ENCODE peak calls at places on chromosomes 16 and 17, in six cellular contexts. W, N, A, C, T and F are unnamed samples.

GRCh38 chr17:14048169-14048568 is 21.1 kb upstream of the COX10 start:
- DNase-seq in A (no peak), W (no peak), N (peak; percentile 37), T (no peak), C (no peak), F (no peak)

GRCh38 chr17:32486091-32486700 is 597 bp upstream of the CDK5R1 start:
- DNase-seq in W (peak; percentile 33), N (peak; percentile 73), T (peak; percentile 65), C (peak; percentile 61), A (peak; percentile 81), F (peak; percentile 66)

GRCh38 chr17:58314706-58315015 is 13.9 kb downstream of the TSPOAP1 start:
- DNase-seq in N (no peak), A (no peak), T (no peak), W (no peak), C (no peak), F (no peak)

GRCh38 chr16:19700319-19700781 is 17.7 kb downstream of the KNOP1 start:
- DNase-seq in N (peak; percentile 77), W (no peak), A (peak; percentile 49), T (peak; percentile 64), C (peak; percentile 70), F (no peak)

GRCh38 chr16:57091990-57092785 is at the start of gene CPNE2:
- DNase-seq in N (peak; percentile 29), C (peak; percentile 34), W (no peak), A (peak; percentile 57), T (peak; percentile 30), F (peak; percentile 93)

GRCh38 chr17:4672726-4673125 is 31.2 kb downstream of the PELP1 start:
- DNase-seq in N (no peak), A (no peak), T (no peak), W (no peak), C (no peak), F (no peak)

GRCh38 chr16:79607587-79607986 is 7.0 kb upstream of the MAF start:
- DNase-seq in N (peak; percentile 2), C (peak; percentile 16), A (peak; percentile 53), W (no peak), T (peak; percentile 76), F (no peak)

GRCh38 chr17:82272495-82273326 is 789 bp downstream of the CSNK1D start:
- DNase-seq in W (no peak), T (no peak), N (no peak), C (no peak), A (no peak), F (peak; percentile 67)

GRCh38 chr17:79594271-79594670 is 16.6 kb downstream of the RBFOX3 start:
- DNase-seq in W (no peak), T (no peak), C (no peak), A (no peak), N (no peak), F (peak; percentile 51)

GRCh38 chr16:62190426-62190825 is 154.2 kb upstream of the CDH8 start:
- DNase-seq in N (peak; percentile 33), A (peak; percentile 0), W (no peak), C (no peak), T (no peak), F (no peak)

GRCh38 chr16:66289051-66289680 is 77.3 kb upstream of the CDH5 start:
- DNase-seq in W (no peak), N (no peak), A (no peak), T (no peak), C (no peak), F (no peak)

GRCh38 chr17:44086364-44087311 is 16.1 kb downstream of the G6PC3 start:
- DNase-seq in T (peak; percentile 85), C (peak; percentile 98), W (peak; percentile 39), A (peak; percentile 81), N (peak; percentile 92), F (no peak)

GRCh38 chr16:27414803-27415431 is 12.9 kb downstream of the IL21R start:
- DNase-seq in N (no peak), A (no peak), T (no peak), W (no peak), C (no peak), F (no peak)

GRCh38 chr17:81539961-81540675 is 11.9 kb downstream of the FSCN2 start:
- DNase-seq in A (no peak), N (no peak), T (no peak), C (no peak), W (no peak), F (peak; percentile 65)

GRCh38 chr17:7084058-7084457 is 4.0 kb upstream of the CLEC10A start:
- DNase-seq in T (peak; percentile 32), W (no peak), N (no peak), A (peak; percentile 22), C (no peak), F (no peak)

GRCh38 chr16:72787519-72788268 is 260.2 kb downstream of the ZFHX3 start:
- DNase-seq in W (peak; percentile 40), T (peak; percentile 89), C (peak; percentile 94), N (peak; percentile 70), A (peak; percentile 89), F (peak; percentile 92)

GRCh38 chr16:30997000-30997886 is 12.2 kb downstream of the HSD3B7 start:
- DNase-seq in A (peak; percentile 76), W (peak; percentile 45), T (peak; percentile 64), C (peak; percentile 41), N (peak; percentile 68), F (peak; percentile 96)

GRCh38 chr16:11170696-11171447 is 85.1 kb downstream of the SOCS1 start:
- DNase-seq in T (no peak), W (no peak), N (no peak), A (no peak), C (no peak), F (no peak)

GRCh38 chr17:7886227-7887037 is 2.2 kb upstream of the CHD3 start:
- DNase-seq in C (peak; percentile 7), N (peak; percentile 25), W (no peak), A (peak; percentile 42), T (peak; percentile 8), F (peak; percentile 48)

GRCh38 chr16:56606071-56606687 is 2.2 kb upstream of the MT2A start:
- DNase-seq in N (peak; percentile 85), W (no peak), C (peak; percentile 79), A (peak; percentile 87), T (no peak), F (no peak)

GRCh38 chr16:74743668-74744299 is 30.8 kb downstream of the FA2H start:
- DNase-seq in A (peak; percentile 20), N (peak; percentile 95), T (peak; percentile 59), C (peak; percentile 79), W (no peak), F (peak; percentile 85)

GRCh38 chr17:47785538-47786123 is 36.0 kb downstream of the OSBPL7 start:
- DNase-seq in N (peak; percentile 47), C (peak; percentile 16), T (peak; percentile 20), A (peak; percentile 55), W (no peak), F (no peak)

GRCh38 chr17:8963665-8964258 is 1.7 kb downstream of the PIK3R5 start:
- DNase-seq in W (no peak), A (no peak), N (no peak), T (no peak), C (no peak), F (no peak)

DNA sequence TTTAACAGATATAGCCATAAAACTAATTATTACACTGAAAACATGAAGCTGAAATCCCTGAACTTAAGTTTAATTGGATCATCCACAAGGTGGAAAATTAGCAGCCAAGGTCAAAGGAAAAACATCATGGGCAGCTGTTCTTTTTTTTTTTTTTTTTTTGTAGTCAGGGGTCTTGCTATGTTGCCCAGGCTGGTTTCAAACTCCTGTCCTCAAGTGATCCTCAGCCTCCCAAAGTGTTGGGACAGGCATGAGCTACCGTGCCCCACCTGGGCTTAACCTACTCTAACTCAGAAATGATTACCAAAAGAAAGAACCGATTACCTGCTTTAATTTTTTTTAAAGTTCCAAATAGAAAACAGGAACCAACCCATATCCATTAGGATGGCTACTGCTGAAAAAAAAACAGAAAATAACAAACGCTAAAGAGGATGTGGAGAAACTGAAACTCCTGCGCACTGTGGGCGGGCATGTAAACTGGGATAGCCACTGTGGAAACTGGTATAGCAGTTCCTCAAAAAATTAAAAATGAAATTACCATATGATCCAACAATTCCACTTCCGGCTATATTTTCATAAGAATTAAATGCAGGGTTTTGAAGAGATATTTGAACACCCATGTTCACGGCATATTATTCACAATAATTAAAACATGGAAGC is 8.6 kb downstream of the CMC2 start:
- DNase-seq in T (no peak), W (no peak), C (no peak), N (no peak), A (no peak), F (no peak)
- H3K27ac ChIP-seq in T (no peak overlapping the region), W (no peak overlapping the region), C (no peak overlapping the region), N (no peak overlapping the region), A (no peak overlapping the region), F (peak overlapping the region; percentile 70)

DNA sequence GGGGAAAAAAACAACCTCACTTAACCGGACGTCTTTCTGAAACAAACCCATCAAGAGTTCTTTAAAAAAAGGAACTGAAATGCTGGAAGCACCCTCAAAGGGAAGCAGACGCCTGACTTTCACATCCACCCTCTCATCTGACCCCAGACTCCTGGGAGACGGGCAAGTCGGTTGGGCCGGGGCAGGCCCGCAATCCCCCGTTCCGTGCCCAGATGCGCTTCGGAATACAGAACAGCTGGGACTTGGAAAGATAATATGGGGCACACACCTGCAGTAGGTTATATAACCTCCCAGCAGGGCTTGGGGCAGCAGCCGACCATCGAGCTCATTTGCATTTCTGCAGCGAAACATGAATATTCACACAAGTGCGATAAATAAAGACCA is 3.7 kb downstream of the ARHGAP27 start:
- DNase-seq in N (no peak), W (no peak), A (no peak), T (no peak), C (no peak), F (no peak)
- H3K27ac ChIP-seq in N (no peak overlapping the region), W (no peak overlapping the region), A (no peak overlapping the region), T (no peak overlapping the region), C (no peak overlapping the region), F (no peak overlapping the region)

GRCh38 chr16:2840914-2841313 is 10.8 kb downstream of the ZG16B start:
- DNase-seq in W (no peak), A (no peak), T (no peak), C (no peak), N (no peak), F (no peak)
- H3K27ac ChIP-seq in W (no peak overlapping the region), A (no peak overlapping the region), T (no peak overlapping the region), C (no peak overlapping the region), N (no peak overlapping the region), F (no peak overlapping the region)

DNA sequence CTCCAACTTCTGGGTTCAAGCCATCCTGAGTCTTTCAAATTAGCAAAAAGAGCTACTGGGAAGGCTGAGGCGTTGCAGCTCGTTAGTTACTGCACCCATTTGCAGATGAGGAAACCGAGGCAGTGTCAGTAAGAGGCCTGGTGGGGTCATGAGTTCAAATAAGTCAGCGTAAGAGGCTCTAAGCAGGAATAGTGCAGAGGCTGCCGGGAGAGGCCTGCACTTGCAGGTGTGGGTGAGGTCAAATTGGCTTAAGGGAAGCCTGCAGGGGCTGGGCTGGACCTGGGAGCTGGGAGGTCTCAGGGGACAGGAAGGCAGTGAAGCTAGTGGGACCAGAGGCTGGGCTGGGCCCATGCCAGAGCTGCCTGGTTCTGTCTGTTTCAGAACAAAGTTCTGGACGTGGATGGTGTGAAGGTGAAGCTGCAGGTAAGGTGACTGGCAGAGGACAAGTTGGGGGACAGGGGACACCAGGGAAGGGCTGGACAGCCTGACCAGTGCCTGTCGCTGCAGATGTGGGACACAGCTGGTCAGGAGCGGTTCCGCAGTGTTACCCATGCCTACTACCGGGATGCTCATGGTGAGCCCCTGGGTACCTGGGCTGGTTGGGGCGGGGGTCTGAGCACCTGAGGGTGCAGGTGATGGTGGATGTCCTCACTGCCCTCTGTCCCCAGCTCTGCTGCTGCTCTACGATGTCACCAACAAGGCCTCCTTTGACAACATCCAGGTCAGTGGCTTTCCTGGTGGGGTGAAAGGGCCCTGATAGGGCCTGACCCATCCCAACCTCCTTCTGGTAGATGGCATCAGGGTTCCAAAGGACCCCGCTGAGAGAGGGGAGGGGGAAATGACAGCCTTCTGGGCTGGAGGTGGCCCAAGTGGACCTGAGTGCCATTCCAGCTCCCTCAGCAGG is 3.0 kb downstream of the RAB26 start:
- DNase-seq in A (no peak), N (no peak), T (no peak), W (no peak), C (no peak), F (no peak)
- H3K27ac ChIP-seq in A (no peak overlapping the region), N (no peak overlapping the region), T (no peak overlapping the region), W (no peak overlapping the region), C (no peak overlapping the region), F (no peak overlapping the region)

GRCh38 chr17:49401971-49402491 is 12.7 kb downstream of the PHB1 start:
- DNase-seq in W (no peak), N (no peak), T (no peak), A (no peak), C (no peak), F (no peak)
- H3K27ac ChIP-seq in W (no peak overlapping the region), N (no peak overlapping the region), T (no peak overlapping the region), A (no peak overlapping the region), C (no peak overlapping the region), F (no peak overlapping the region)